ENCODE peak calls at places on chromosome 4, in four cellular contexts. G, V, X and M are unnamed samples.

GRCh38 chr4:187961961-187962360 is 33.6 kb upstream of the ZFP42 start:
- DNase-seq in V (no peak), X (no peak), G (no peak), M (no peak)

GRCh38 chr4:38980903-38981676 is 51.1 kb downstream of the TMEM156 start:
- DNase-seq in G (no peak), X (no peak), V (no peak), M (no peak)

GRCh38 chr4:79331126-79331876 is 5.4 kb upstream of the NAA11 start:
- DNase-seq in G (no peak), X (no peak), V (no peak), M (no peak)

GRCh38 chr4:123699823-123700822 is 303.5 kb downstream of the SPRY1 start:
- DNase-seq in V (peak), G (no peak), X (no peak), M (no peak)

GRCh38 chr4:20251796-20252655 is at the start of gene SLIT2:
- DNase-seq in X (peak), G (peak), V (peak), M (peak)

GRCh38 chr4:7798215-7798995 is 141.3 kb downstream of the AFAP1 start:
- DNase-seq in X (peak), V (no peak), G (no peak), M (no peak)

GRCh38 chr4:46274717-46275116 is 115.2 kb downstream of the GABRA2 start:
- DNase-seq in X (no peak), V (peak), G (no peak), M (no peak)

GRCh38 chr4:14091966-14092365 is 464.4 kb upstream of the BOD1L1 start:
- DNase-seq in X (no peak), G (no peak), V (no peak), M (no peak)

GRCh38 chr4:72909461-72909860 is 160.1 kb downstream of the COX18 start:
- DNase-seq in V (peak), G (peak), X (no peak), M (no peak)

GRCh38 chr4:54526560-54526959 is 131.2 kb upstream of the KIT start:
- DNase-seq in G (no peak), V (no peak), X (no peak), M (no peak)

GRCh38 chr4:107278791-107279481 is 242.8 kb upstream of the DKK2 start:
- DNase-seq in V (no peak), X (no peak), G (no peak), M (no peak)

GRCh38 chr4:15162465-15163283 is 160.4 kb downstream of the CPEB2 start:
- DNase-seq in V (no peak), G (no peak), X (no peak), M (no peak)

GRCh38 chr4:234178-234577 is 71.1 kb downstream of the ZNF732 start:
- DNase-seq in V (no peak), G (no peak), X (no peak), M (no peak)

GRCh38 chr4:42018451-42018850 is 28.1 kb downstream of the SLC30A9 start:
- DNase-seq in V (no peak), X (no peak), G (no peak), M (no peak)

GRCh38 chr4:12118651-12119213 is 690.0 kb upstream of the HS3ST1 start:
- DNase-seq in X (no peak), G (no peak), V (no peak), M (no peak)

GRCh38 chr4:174284181-174284886 is 623 bp downstream of the CEP44 start:
- DNase-seq in V (peak), G (no peak), X (no peak), M (no peak)

GRCh38 chr4:143555676-143556075 is 42.2 kb downstream of the SMARCA5 start:
- DNase-seq in V (no peak), G (no peak), X (no peak), M (no peak)

GRCh38 chr4:183200453-183200852 is 101.4 kb downstream of the WWC2 start:
- DNase-seq in V (peak), X (no peak), G (no peak), M (peak)

GRCh38 chr4:103032575-103032974 is 13.1 kb upstream of the SLC9B1 start:
- DNase-seq in G (no peak), V (peak), X (no peak), M (no peak)

GRCh38 chr4:125382995-125383394 is 68.2 kb downstream of the FAT4 start:
- DNase-seq in V (no peak), G (no peak), X (no peak), M (no peak)